ENCODE peak calls at places on chromosomes 6 and 20, in four cellular contexts. G, X, R and D are unnamed samples.

GRCh38 chr20:51087306-51087705 is 64.4 kb upstream of the KCNG1 start:
- DNase-seq in G (no peak), X (no peak), R (no peak), D (no peak)

GRCh38 chr20:19313342-19314069 is 101.1 kb downstream of the SLC24A3 start:
- DNase-seq in G (no peak), X (no peak), R (no peak), D (no peak)

GRCh38 chr6:28081486-28081751 is 1.1 kb downstream of the ZNF165 start:
- DNase-seq in G (no peak), X (no peak), R (no peak), D (peak)

GRCh38 chr20:59010995-59011873 is 4.2 kb upstream of the CTSZ start:
- DNase-seq in G (peak), X (no peak), R (no peak), D (no peak)

GRCh38 chr6:112883095-112883494 is 536.0 kb downstream of the RFPL4B start:
- DNase-seq in G (no peak), X (no peak), R (no peak), D (no peak)

GRCh38 chr6:116971959-116972358 is 94.9 kb downstream of the RFX6 start:
- DNase-seq in G (peak), X (no peak), R (peak), D (no peak)

GRCh38 chr20:58889334-58890072 is 37.0 kb downstream of the GNAS start:
- DNase-seq in G (no peak), X (no peak), R (no peak), D (no peak)

GRCh38 chr6:34181903-34182302 is 36.0 kb upstream of the GRM4 start:
- DNase-seq in G (no peak), X (no peak), R (no peak), D (no peak)

GRCh38 chr6:156174026-156174880 is 602.9 kb upstream of the ARID1B start:
- DNase-seq in G (no peak), X (no peak), R (no peak), D (no peak)

GRCh38 chr6:121479486-121480098 is 44.1 kb downstream of the GJA1 start:
- DNase-seq in G (no peak), X (no peak), R (no peak), D (no peak)

GRCh38 chr6:57316581-57317059 is 810 bp upstream of the PRIM2 start:
- DNase-seq in G (peak), X (peak), R (peak), D (peak)

GRCh38 chr20:8301655-8302054 is 169.6 kb downstream of the PLCB1 start:
- DNase-seq in G (no peak), X (no peak), R (no peak), D (no peak)

GRCh38 chr6:130033999-130034814 is 15.8 kb downstream of the L3MBTL3 start:
- DNase-seq in G (no peak), X (no peak), R (peak), D (no peak)

GRCh38 chr20:2305946-2306345 is 10.1 kb downstream of the TGM3 start:
- DNase-seq in G (peak), X (no peak), R (peak), D (no peak)

GRCh38 chr6:32952817-32953739 is at the start of gene HLA-DMA:
- DNase-seq in G (peak), X (peak), R (peak), D (peak)

GRCh38 chr20:60497298-60497697 is 539.1 kb downstream of the CDH26 start:
- DNase-seq in G (no peak), X (no peak), R (no peak), D (no peak)

GRCh38 chr6:7621761-7622160 is 31.8 kb downstream of the SNRNP48 start:
- DNase-seq in G (peak), X (no peak), R (no peak), D (no peak)

GRCh38 chr20:61251529-61252393 is at the start of gene CDH4:
- DNase-seq in G (no peak), X (no peak), R (no peak), D (no peak)

GRCh38 chr6:38957426-38957825 is 91.2 kb upstream of the GLP1R start:
- DNase-seq in G (no peak), X (no peak), R (no peak), D (no peak)

GRCh38 chr6:73515204-73516101 is 5.4 kb downstream of the EEF1A1 start:
- DNase-seq in G (peak), X (no peak), R (peak), D (no peak)

GRCh38 chr20:1809121-1809520 is 86.1 kb upstream of the SIRPA start:
- DNase-seq in G (peak), X (no peak), R (no peak), D (no peak)

GRCh38 chr20:60224914-60225313 is 266.7 kb downstream of the CDH26 start:
- DNase-seq in G (peak), X (no peak), R (peak), D (no peak)

GRCh38 chr20:2688041-2688591 is 4.5 kb upstream of the EBF4 start:
- DNase-seq in G (no peak), X (no peak), R (peak), D (no peak)

GRCh38 chr6:98452721-98453120 is 381.7 kb upstream of the POU3F2 start:
- DNase-seq in G (no peak), X (no peak), R (no peak), D (no peak)

GRCh38 chr6:50973464-50973863 is 154.8 kb downstream of the TFAP2B start:
- DNase-seq in G (no peak), X (no peak), R (no peak), D (no peak)

GRCh38 chr20:16434087-16434664 is 139.1 kb downstream of the KIF16B start:
- DNase-seq in G (peak), X (peak), R (peak), D (peak)

GRCh38 chr20:63738687-63739128 is 868 bp upstream of the SLC2A4RG start:
- DNase-seq in G (peak), X (no peak), R (peak), D (no peak)

GRCh38 chr6:142474446-142475289 is 172.9 kb downstream of the ADGRG6 start:
- DNase-seq in G (peak), X (peak), R (peak), D (peak)

GRCh38 chr20:7152071-7152470 is 384.6 kb downstream of the BMP2 start:
- DNase-seq in G (no peak), X (no peak), R (no peak), D (no peak)

GRCh38 chr20:10666221-10667076 is 7.3 kb downstream of the JAG1 start:
- DNase-seq in G (no peak), X (no peak), R (no peak), D (no peak)

GRCh38 chr20:10668677-10669368 is 5.0 kb downstream of the JAG1 start:
- DNase-seq in G (no peak), X (no peak), R (no peak), D (no peak)

GRCh38 chr20:10667560-10668167 is 6.1 kb downstream of the JAG1 start:
- DNase-seq in G (no peak), X (no peak), R (no peak), D (no peak)

GRCh38 chr20:10665791-10666190 is 8.0 kb downstream of the JAG1 start:
- DNase-seq in G (no peak), X (no peak), R (no peak), D (no peak)

GRCh38 chr20:10667077-10667401 is 6.8 kb downstream of the JAG1 start:
- DNase-seq in G (no peak), X (no peak), R (no peak), D (no peak)
- TF ChIP-seq POLR2AphosphoS5 in G (no peak), X (no peak), R (no peak), D (no peak)

GRCh38 chr6:168117942-168118341 is 38.9 kb upstream of the FRMD1 start:
- DNase-seq in G (no peak), X (no peak), R (peak), D (no peak)

GRCh38 chr6:168115748-168116445 is 36.9 kb upstream of the FRMD1 start:
- DNase-seq in G (no peak), X (no peak), R (no peak), D (no peak)

GRCh38 chr6:168116975-168117899 is 38.2 kb upstream of the FRMD1 start:
- DNase-seq in G (peak), X (no peak), R (peak), D (no peak)

GRCh38 chr6:168118935-168119334 is 39.9 kb upstream of the FRMD1 start:
- DNase-seq in G (no peak), X (no peak), R (no peak), D (no peak)

GRCh38 chr6:168116446-168116974 is 37.5 kb upstream of the FRMD1 start:
- DNase-seq in G (no peak), X (no peak), R (no peak), D (no peak)
- TF ChIP-seq TAF1 in G (no peak), X (no peak), R (no peak), D (no peak)

DNA sequence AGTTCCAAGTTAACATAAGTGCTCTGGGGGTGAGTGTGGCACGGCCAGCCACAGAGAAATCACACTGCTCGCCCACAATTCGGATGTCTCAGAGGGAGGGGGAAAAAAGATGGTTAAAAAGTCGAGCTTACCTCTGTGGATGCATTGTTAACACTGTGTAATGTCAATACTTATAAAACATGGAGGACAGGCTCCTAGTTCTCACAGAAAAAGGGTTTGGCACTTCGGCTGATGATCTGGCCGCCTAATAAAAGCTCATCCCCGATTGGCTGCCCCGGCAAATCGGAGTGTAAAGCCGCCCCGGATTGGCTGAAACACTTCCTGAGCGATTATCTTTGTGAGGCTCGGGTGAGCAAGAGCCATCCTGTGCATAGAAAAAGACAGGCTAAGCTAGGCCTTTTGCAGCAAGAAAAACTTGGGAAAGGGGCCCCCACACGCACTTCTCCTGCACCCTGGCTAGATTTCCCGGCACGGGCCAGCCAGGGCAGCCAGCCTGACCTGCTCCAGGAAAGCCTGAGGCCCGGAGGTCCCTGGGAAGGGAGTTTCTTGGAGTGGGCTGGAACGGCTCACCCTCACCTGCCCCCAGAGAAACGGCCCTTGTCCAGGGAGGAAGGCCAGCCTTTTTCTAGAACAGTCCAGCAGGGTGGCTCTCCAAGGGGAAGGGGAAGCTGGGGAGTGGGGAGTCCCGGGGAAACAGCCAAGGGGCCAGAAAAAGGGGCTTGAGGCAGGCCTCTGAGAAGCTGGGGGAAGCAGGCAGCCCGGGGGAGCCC is at the start of gene ZMYND8:
- DNase-seq in G (peak), X (peak), R (peak), D (peak)
- TF ChIP-seq POLR2A in G (peak), X (no peak), R (peak), D (no peak)

GRCh38 chr6:151004415-151005024 is 139.0 kb downstream of the MTHFD1L start:
- DNase-seq in G (peak), X (no peak), R (no peak), D (no peak)
- TF ChIP-seq POLR2AphosphoS5 in G (no peak), X (no peak), R (no peak), D (no peak)

GRCh38 chr20:43824699-43825402 is 89.8 kb upstream of the TOX2 start:
- DNase-seq in G (peak), X (no peak), R (no peak), D (no peak)

GRCh38 chr20:43825635-43826034 is 89.0 kb upstream of the TOX2 start:
- DNase-seq in G (no peak), X (no peak), R (no peak), D (no peak)

GRCh38 chr20:43820742-43821330 is 93.8 kb upstream of the TOX2 start:
- DNase-seq in G (no peak), X (no peak), R (no peak), D (no peak)

GRCh38 chr20:43824279-43824678 is 90.4 kb upstream of the TOX2 start:
- DNase-seq in G (no peak), X (no peak), R (no peak), D (no peak)

GRCh38 chr20:43821795-43822194 is 92.9 kb upstream of the TOX2 start:
- DNase-seq in G (no peak), X (no peak), R (no peak), D (no peak)
- TF ChIP-seq TAF1 in G (no peak), X (no peak), R (no peak), D (no peak)

GRCh38 chr20:48761023-48761785 is 66.6 kb downstream of the PREX1 start:
- DNase-seq in G (no peak), X (no peak), R (no peak), D (no peak)

GRCh38 chr20:48759631-48760245 is 68.1 kb downstream of the PREX1 start:
- DNase-seq in G (no peak), X (no peak), R (no peak), D (no peak)

GRCh38 chr20:48758206-48758820 is 69.5 kb downstream of the PREX1 start:
- DNase-seq in G (no peak), X (no peak), R (no peak), D (no peak)

GRCh38 chr20:48761914-48762313 is 65.9 kb downstream of the PREX1 start:
- DNase-seq in G (no peak), X (no peak), R (no peak), D (no peak)

GRCh38 chr20:48760403-48760889 is 67.4 kb downstream of the PREX1 start:
- DNase-seq in G (no peak), X (no peak), R (no peak), D (peak)
- TF ChIP-seq POLR2A in G (no peak), X (no peak), R (no peak), D (no peak)